ENCODE peak calls at places on chromosomes 5 and 9, in five cellular contexts. One of them, this sample, is unnamed.

GRCh38 chr5:16418471-16418922 is 47.1 kb downstream of the ZNF622 start:
- DNase-seq in HL-60: no peak
- DNase-seq in pancreas: no peak
- DNase-seq in GM20000: no peak
- DNase-seq in H9: no peak
- DNase-seq in this sample: no peak

GRCh38 chr5:34657550-34657921 is 1.4 kb downstream of the RAI14 start:
- DNase-seq in GM20000: peak
- DNase-seq in pancreas: peak
- DNase-seq in H9: no peak
- DNase-seq in HL-60: no peak
- DNase-seq in this sample: peak

GRCh38 chr9:89745601-89746376 is 141.0 kb downstream of the GADD45G start:
- DNase-seq in GM20000: no peak
- DNase-seq in HL-60: no peak
- DNase-seq in pancreas: no peak
- DNase-seq in H9: no peak
- DNase-seq in this sample: no peak

GRCh38 chr9:122900791-122901190 is 4.4 kb downstream of the RC3H2 start:
- DNase-seq in HL-60: no peak
- DNase-seq in GM20000: peak
- DNase-seq in H9: no peak
- DNase-seq in pancreas: no peak
- DNase-seq in this sample: no peak

GRCh38 chr9:86368871-86369521 is 14.8 kb upstream of the TUT7 start:
- DNase-seq in HL-60: peak
- DNase-seq in GM20000: no peak
- DNase-seq in pancreas: no peak
- DNase-seq in H9: no peak
- DNase-seq in this sample: no peak

GRCh38 chr9:119050281-119050680 is 319.0 kb downstream of the BRINP1 start:
- DNase-seq in GM20000: no peak
- DNase-seq in pancreas: no peak
- DNase-seq in H9: no peak
- DNase-seq in HL-60: no peak
- DNase-seq in this sample: no peak

GRCh38 chr5:54873696-54874095 is 111.7 kb downstream of the ESM1 start:
- DNase-seq in GM20000: no peak
- DNase-seq in H9: no peak
- DNase-seq in pancreas: no peak
- DNase-seq in HL-60: no peak
- DNase-seq in this sample: no peak

GRCh38 chr9:133842174-133842573 is 104.0 kb upstream of the SARDH start:
- DNase-seq in HL-60: no peak
- DNase-seq in H9: peak
- DNase-seq in pancreas: peak
- DNase-seq in GM20000: no peak
- DNase-seq in this sample: no peak

GRCh38 chr9:117156150-117156688 is 258.6 kb downstream of the ASTN2 start:
- DNase-seq in GM20000: no peak
- DNase-seq in H9: no peak
- DNase-seq in HL-60: no peak
- DNase-seq in pancreas: no peak
- DNase-seq in this sample: no peak

GRCh38 chr9:114850871-114851270 is 45.0 kb upstream of the TNFSF15 start:
- DNase-seq in pancreas: no peak
- DNase-seq in HL-60: no peak
- DNase-seq in GM20000: no peak
- DNase-seq in H9: no peak
- DNase-seq in this sample: no peak

GRCh38 chr5:81003987-81004386 is 43.8 kb downstream of the RASGRF2 start:
- DNase-seq in HL-60: no peak
- DNase-seq in H9: no peak
- DNase-seq in pancreas: no peak
- DNase-seq in GM20000: no peak
- DNase-seq in this sample: no peak

GRCh38 chr9:136711751-136712689 is at the start of gene DIPK1B:
- DNase-seq in HL-60: no peak
- DNase-seq in H9: peak
- DNase-seq in pancreas: peak
- DNase-seq in GM20000: no peak
- DNase-seq in this sample: no peak

GRCh38 chr5:72281764-72282499 is 38.1 kb downstream of the MRPS27 start:
- DNase-seq in H9: no peak
- DNase-seq in HL-60: no peak
- DNase-seq in pancreas: no peak
- DNase-seq in GM20000: no peak
- DNase-seq in this sample: no peak

GRCh38 chr9:137807721-137808703 is 69.6 kb upstream of the CACNA1B start:
- DNase-seq in pancreas: no peak
- DNase-seq in H9: no peak
- DNase-seq in HL-60: no peak
- DNase-seq in GM20000: no peak
- DNase-seq in this sample: no peak

GRCh38 chr5:44183753-44184152 is 205.5 kb downstream of the FGF10 start:
- DNase-seq in GM20000: no peak
- DNase-seq in pancreas: no peak
- DNase-seq in HL-60: no peak
- DNase-seq in H9: no peak
- DNase-seq in this sample: no peak

GRCh38 chr5:131814990-131815389 is 18.2 kb upstream of the FNIP1 start:
- DNase-seq in H9: no peak
- DNase-seq in pancreas: no peak
- DNase-seq in GM20000: no peak
- DNase-seq in HL-60: no peak
- DNase-seq in this sample: no peak

GRCh38 chr5:66807743-66808142 is 211.6 kb downstream of the MAST4 start:
- DNase-seq in HL-60: no peak
- DNase-seq in GM20000: no peak
- DNase-seq in H9: no peak
- DNase-seq in pancreas: no peak
- DNase-seq in this sample: no peak

GRCh38 chr5:139422307-139422893 is 16.9 kb downstream of the DNAJC18 start:
- DNase-seq in H9: peak
- DNase-seq in pancreas: no peak
- DNase-seq in GM20000: peak
- DNase-seq in HL-60: peak
- DNase-seq in this sample: no peak

GRCh38 chr5:1002836-1003235 is 5.8 kb upstream of the NKD2 start:
- DNase-seq in pancreas: no peak
- DNase-seq in HL-60: no peak
- DNase-seq in H9: no peak
- DNase-seq in GM20000: no peak
- DNase-seq in this sample: no peak

GRCh38 chr5:40046792-40047191 is 622.0 kb upstream of the DAB2 start:
- DNase-seq in HL-60: no peak
- DNase-seq in GM20000: no peak
- DNase-seq in H9: no peak
- DNase-seq in pancreas: no peak
- DNase-seq in this sample: no peak

GRCh38 chr5:82820958-82821880 is 256.0 kb downstream of the TMEM167A start:
- DNase-seq in pancreas: no peak
- DNase-seq in GM20000: peak
- DNase-seq in H9: no peak
- DNase-seq in HL-60: no peak
- DNase-seq in this sample: no peak

GRCh38 chr5:128271859-128272446 is 188.4 kb downstream of the SLC12A2 start:
- DNase-seq in GM20000: no peak
- DNase-seq in pancreas: no peak
- DNase-seq in HL-60: no peak
- DNase-seq in H9: no peak
- DNase-seq in this sample: no peak

GRCh38 chr5:89932771-89933181 is 476.8 kb downstream of the CETN3 start:
- DNase-seq in H9: no peak
- DNase-seq in pancreas: no peak
- DNase-seq in HL-60: no peak
- DNase-seq in GM20000: no peak
- DNase-seq in this sample: no peak

GRCh38 chr5:65034029-65034781 is 265.5 kb downstream of the CWC27 start:
- DNase-seq in pancreas: peak
- DNase-seq in H9: no peak
- DNase-seq in HL-60: no peak
- DNase-seq in GM20000: no peak
- DNase-seq in this sample: no peak

GRCh38 chr9:38339087-38339486 is 53.4 kb upstream of the ALDH1B1 start:
- DNase-seq in pancreas: no peak
- DNase-seq in H9: no peak
- DNase-seq in HL-60: no peak
- DNase-seq in GM20000: no peak
- DNase-seq in this sample: no peak

GRCh38 chr5:36395260-36395659 is 93.6 kb upstream of the RANBP3L start:
- DNase-seq in HL-60: no peak
- DNase-seq in GM20000: no peak
- DNase-seq in pancreas: no peak
- DNase-seq in H9: no peak
- DNase-seq in this sample: no peak

GRCh38 chr5:137142371-137143243 is 356.5 kb downstream of the SPOCK1 start:
- DNase-seq in H9: no peak
- DNase-seq in GM20000: no peak
- DNase-seq in HL-60: no peak
- DNase-seq in pancreas: no peak
- DNase-seq in this sample: no peak

GRCh38 chr9:99720455-99721050 is 101.1 kb upstream of the NR4A3 start:
- DNase-seq in pancreas: no peak
- DNase-seq in H9: no peak
- DNase-seq in GM20000: peak
- DNase-seq in HL-60: no peak
- DNase-seq in this sample: no peak

GRCh38 chr5:107153304-107153703 is 517.4 kb downstream of the EFNA5 start:
- DNase-seq in HL-60: no peak
- DNase-seq in H9: no peak
- DNase-seq in GM20000: no peak
- DNase-seq in pancreas: no peak
- DNase-seq in this sample: no peak

DNA sequence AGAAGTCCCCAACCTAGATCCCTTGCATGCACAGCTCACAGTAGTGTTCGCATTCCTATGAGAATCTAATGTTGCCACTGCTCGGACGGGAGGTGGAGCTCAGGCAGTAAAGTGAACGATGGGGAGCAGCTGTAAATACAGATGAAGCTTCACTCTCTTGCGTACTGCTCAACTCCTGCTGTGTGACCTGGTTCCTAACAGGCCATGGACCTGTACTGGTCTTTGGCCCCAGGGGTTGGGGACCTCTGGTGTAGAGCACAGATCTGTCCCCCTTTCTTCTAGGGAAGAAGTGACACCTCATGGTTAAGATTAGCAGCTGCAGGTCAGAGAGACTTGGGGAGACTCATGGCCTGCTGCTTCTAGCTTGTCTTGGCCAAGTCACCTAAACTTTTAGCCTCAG is 7.1 kb downstream of the ARHGEF28 start:
- DNase-seq in GM20000: no peak
- DNase-seq in pancreas: no peak
- DNase-seq in H9: no peak
- DNase-seq in HL-60: no peak
- DNase-seq in this sample: no peak
- TF ChIP-seq CTCF in GM20000: no peak
- TF ChIP-seq CTCF in pancreas: no peak
- TF ChIP-seq CTCF in H9: peak
- TF ChIP-seq CTCF in HL-60: no peak
- TF ChIP-seq CTCF in this sample: no peak

DNA sequence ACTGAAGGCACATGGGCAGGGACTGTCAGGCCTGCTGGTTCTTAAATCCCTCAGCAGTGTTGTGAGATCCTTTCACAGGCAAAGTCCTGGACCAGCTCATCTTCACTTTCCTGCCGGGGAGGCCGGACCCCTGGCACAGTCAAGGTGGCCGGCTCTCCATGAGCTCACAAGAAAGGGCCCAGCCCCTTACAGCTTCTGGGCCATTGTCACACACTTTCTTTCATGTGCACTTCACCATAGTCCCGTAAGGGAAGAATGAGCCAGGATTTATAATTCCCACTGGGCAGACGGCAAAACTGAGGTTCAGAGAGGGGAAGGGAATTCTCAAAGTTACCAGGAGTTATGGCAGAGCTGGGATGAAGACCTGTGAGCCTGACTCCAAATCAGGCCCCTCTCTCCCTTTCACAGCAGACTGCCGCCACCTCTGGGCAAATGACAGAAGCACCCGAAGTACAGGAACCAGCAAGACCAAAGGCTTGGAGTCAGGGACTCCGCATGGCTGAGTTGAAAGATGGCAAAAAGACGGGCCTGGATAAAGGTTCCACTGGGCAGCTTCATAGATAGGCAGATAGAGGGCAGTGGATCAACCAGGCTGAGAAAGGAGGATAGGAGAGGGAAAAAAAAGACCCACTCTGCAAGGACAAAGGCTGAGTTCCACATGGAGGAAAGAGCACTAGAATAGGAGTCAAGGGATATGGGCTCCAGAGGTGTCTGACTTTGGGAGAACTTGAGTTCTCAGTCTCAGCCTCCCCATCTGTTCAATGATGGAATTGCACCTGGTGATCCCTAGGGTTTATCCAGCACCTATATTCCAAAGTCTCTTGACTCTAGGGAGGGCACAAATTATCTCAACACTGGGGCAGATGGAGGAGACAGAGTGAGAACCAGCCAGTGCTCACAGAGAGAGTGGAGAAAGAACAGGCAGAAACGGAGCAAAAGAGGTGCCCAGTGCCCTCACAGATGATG is 128.7 kb downstream of the PAX5 start:
- DNase-seq in GM20000: no peak
- DNase-seq in H9: peak
- DNase-seq in HL-60: no peak
- DNase-seq in pancreas: no peak
- DNase-seq in this sample: no peak
- TF ChIP-seq CTCF in GM20000: no peak
- TF ChIP-seq CTCF in H9: peak
- TF ChIP-seq CTCF in HL-60: no peak
- TF ChIP-seq CTCF in pancreas: no peak
- TF ChIP-seq CTCF in this sample: peak

DNA sequence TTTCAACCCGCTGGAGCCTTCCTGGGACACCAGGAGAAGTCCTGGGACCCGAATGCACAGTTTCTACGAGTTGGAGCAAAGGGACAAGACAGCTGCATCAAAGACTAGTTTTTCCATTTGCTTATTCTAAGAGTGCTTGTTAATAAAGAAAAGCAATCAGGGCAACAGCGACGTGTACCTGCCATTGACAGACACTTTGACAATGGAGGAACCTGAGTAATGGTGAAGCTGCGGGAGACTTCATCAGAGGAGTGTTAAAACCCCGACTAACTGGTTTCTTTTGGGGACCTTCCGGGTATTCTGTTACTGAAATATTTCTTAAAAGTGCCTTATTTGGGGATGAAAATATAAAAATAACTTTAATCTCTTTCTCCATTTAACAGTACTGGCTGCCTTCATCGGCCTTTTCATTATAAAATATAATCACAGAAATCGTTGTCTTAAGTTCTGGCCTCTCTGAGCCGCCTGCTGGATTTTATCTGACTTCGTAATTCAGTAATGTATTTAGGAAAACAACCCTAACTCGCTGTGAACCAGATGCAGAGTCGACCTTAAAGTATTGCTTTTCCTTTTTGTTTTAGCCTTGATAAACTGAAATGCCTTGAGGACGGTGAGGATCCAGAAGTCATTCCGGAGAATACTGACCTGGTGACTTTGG is 781 bp downstream of the SNAPC3 start:
- DNase-seq in pancreas: no peak
- DNase-seq in GM20000: no peak
- DNase-seq in HL-60: no peak
- DNase-seq in H9: no peak
- DNase-seq in this sample: no peak
- TF ChIP-seq CTCF in pancreas: no peak
- TF ChIP-seq CTCF in GM20000: no peak
- TF ChIP-seq CTCF in HL-60: no peak
- TF ChIP-seq CTCF in H9: no peak
- TF ChIP-seq CTCF in this sample: no peak

GRCh38 chr9:95003694-95004451 is 277.4 kb downstream of the AOPEP start:
- DNase-seq in GM20000: peak
- DNase-seq in H9: peak
- DNase-seq in HL-60: no peak
- DNase-seq in pancreas: peak
- DNase-seq in this sample: no peak
- TF ChIP-seq CTCF in GM20000: no peak
- TF ChIP-seq CTCF in H9: peak
- TF ChIP-seq CTCF in HL-60: no peak
- TF ChIP-seq CTCF in pancreas: no peak
- TF ChIP-seq CTCF in this sample: no peak

This sample was measured in mesothelial cell of epicardium.